ENCODE peak calls at places on chromosomes 2 and 18, in four cellular contexts. N, F, J and G are unnamed samples.
A peak's percentile ranks its signal among the peaks of the same experiment; 100 is the strongest.

GRCh38 chr2:138630164-138630563 is 128.6 kb downstream of the SPOPL start:
- DNase-seq in N (peak; percentile 47), F (no peak), J (no peak), G (no peak)

GRCh38 chr18:28267878-28268625 is 91.1 kb upstream of the CDH2 start:
- DNase-seq in N (no peak), F (no peak), J (peak; percentile 49), G (no peak)

GRCh38 chr18:37684590-37684989 is 119.0 kb upstream of the CELF4 start:
- DNase-seq in N (no peak), F (no peak), J (no peak), G (no peak)

GRCh38 chr18:11149441-11150270 is at the start of gene PIEZO2:
- DNase-seq in N (peak; percentile 90), F (no peak), J (peak; percentile 75), G (no peak)

GRCh38 chr18:23871410-23871809 is 143.1 kb upstream of the TTC39C start:
- DNase-seq in N (no peak), F (no peak), J (peak; percentile 29), G (peak; percentile 82)

GRCh38 chr2:97951155-97951670 is 44.5 kb downstream of the TMEM131 start:
- DNase-seq in N (no peak), F (no peak), J (no peak), G (no peak)

GRCh38 chr2:232327089-232328037 is 51.2 kb upstream of the ALPP start:
- DNase-seq in N (peak; percentile 91), F (peak; percentile 78), J (peak; percentile 66), G (peak; percentile 89)

GRCh38 chr2:24972315-24972958 is 682 bp upstream of the DNAJC27 start:
- DNase-seq in N (peak; percentile 50), F (no peak), J (peak; percentile 44), G (peak; percentile 28)

GRCh38 chr2:234695981-234696380 is 199.1 kb upstream of the ARL4C start:
- DNase-seq in N (no peak), F (no peak), J (no peak), G (no peak)

GRCh38 chr2:30356061-30356460 is 91.0 kb upstream of the LCLAT1 start:
- DNase-seq in N (no peak), F (peak; percentile 19), J (no peak), G (no peak)

GRCh38 chr2:127770973-127771735 is 39.8 kb downstream of the WDR33 start:
- DNase-seq in N (no peak), F (no peak), J (peak; percentile 90), G (no peak)

GRCh38 chr18:69954719-69955118 is 7.0 kb upstream of the CD226 start:
- DNase-seq in N (no peak), F (no peak), J (no peak), G (no peak)

GRCh38 chr2:62410015-62410453 is 96.0 kb downstream of the TMEM17 start:
- DNase-seq in N (no peak), F (no peak), J (no peak), G (no peak)

GRCh38 chr2:1152375-1152774 is 201.7 kb downstream of the SNTG2 start:
- DNase-seq in N (no peak), F (no peak), J (no peak), G (no peak)

GRCh38 chr2:72694715-72695496 is 130.9 kb downstream of the EXOC6B start:
- DNase-seq in N (peak; percentile 47), F (no peak), J (peak; percentile 93), G (no peak)

GRCh38 chr2:216215991-216216390 is 106.8 kb downstream of the XRCC5 start:
- DNase-seq in N (no peak), F (no peak), J (peak; percentile 23), G (no peak)

GRCh38 chr2:85312404-85312803 is 15.4 kb downstream of the TGOLN2 start:
- DNase-seq in N (no peak), F (no peak), J (peak; percentile 76), G (no peak)

GRCh38 chr2:196821195-196821594 is 12.0 kb upstream of the C2orf66 start:
- DNase-seq in N (no peak), F (no peak), J (peak; percentile 29), G (no peak)

GRCh38 chr2:18477333-18477732 is 83.1 kb downstream of the RDH14 start:
- DNase-seq in N (no peak), F (no peak), J (no peak), G (no peak)